ENCODE peak calls at places on chromosomes 6 and 20, in ten cellular contexts. One of them, this sample, is unnamed.

GRCh38 chr6:119273799-119274595 is 75.6 kb downstream of the MAN1A1 start:
- DNase-seq in ascending aorta: no peak
- DNase-seq in HCT116: no peak
- DNase-seq in IMR-90: peak; percentile 88
- DNase-seq in PC-9: no peak
- DNase-seq in astrocyte of the spinal cord: peak; percentile 67
- DNase-seq in spleen: no peak
- DNase-seq in Peyer's patch: no peak
- DNase-seq in colonic mucosa: no peak
- DNase-seq in Caco-2: no peak
- DNase-seq in this sample: peak; percentile 95

GRCh38 chr20:48725589-48725991 is 102.2 kb downstream of the PREX1 start:
- DNase-seq in ascending aorta: no peak
- DNase-seq in HCT116: peak; percentile 21
- DNase-seq in IMR-90: peak; percentile 7
- DNase-seq in PC-9: no peak
- DNase-seq in astrocyte of the spinal cord: no peak
- DNase-seq in spleen: no peak
- DNase-seq in Peyer's patch: no peak
- DNase-seq in colonic mucosa: no peak
- DNase-seq in Caco-2: peak; percentile 74
- DNase-seq in this sample: peak; percentile 42

GRCh38 chr6:110378552-110378951 is 20.4 kb upstream of the METTL24 start:
- DNase-seq in ascending aorta: no peak
- DNase-seq in HCT116: no peak
- DNase-seq in IMR-90: no peak
- DNase-seq in PC-9: no peak
- DNase-seq in astrocyte of the spinal cord: no peak
- DNase-seq in spleen: no peak
- DNase-seq in Peyer's patch: no peak
- DNase-seq in colonic mucosa: no peak
- DNase-seq in Caco-2: no peak
- DNase-seq in this sample: no peak

GRCh38 chr6:114200896-114201295 is 141.9 kb downstream of the HS3ST5 start:
- DNase-seq in ascending aorta: no peak
- DNase-seq in HCT116: no peak
- DNase-seq in IMR-90: no peak
- DNase-seq in PC-9: no peak
- DNase-seq in astrocyte of the spinal cord: no peak
- DNase-seq in spleen: no peak
- DNase-seq in Peyer's patch: no peak
- DNase-seq in colonic mucosa: no peak
- DNase-seq in Caco-2: no peak
- DNase-seq in this sample: no peak

GRCh38 chr6:112979830-112980229 is 632.7 kb downstream of the RFPL4B start:
- DNase-seq in ascending aorta: no peak
- DNase-seq in HCT116: no peak
- DNase-seq in IMR-90: no peak
- DNase-seq in PC-9: peak; percentile 8
- DNase-seq in astrocyte of the spinal cord: peak; percentile 31
- DNase-seq in spleen: no peak
- DNase-seq in Peyer's patch: no peak
- DNase-seq in colonic mucosa: peak; percentile 28
- DNase-seq in Caco-2: no peak
- DNase-seq in this sample: peak; percentile 80

GRCh38 chr6:36544228-36544627 is 3.1 kb downstream of the STK38 start:
- DNase-seq in ascending aorta: no peak
- DNase-seq in HCT116: no peak
- DNase-seq in IMR-90: no peak
- DNase-seq in PC-9: no peak
- DNase-seq in astrocyte of the spinal cord: no peak
- DNase-seq in spleen: no peak
- DNase-seq in Peyer's patch: peak; percentile 75
- DNase-seq in colonic mucosa: peak; percentile 35
- DNase-seq in Caco-2: no peak
- DNase-seq in this sample: peak; percentile 77

GRCh38 chr6:41053056-41053455 is at the start of gene APOBEC2:
- DNase-seq in ascending aorta: no peak
- DNase-seq in HCT116: no peak
- DNase-seq in IMR-90: no peak
- DNase-seq in PC-9: no peak
- DNase-seq in astrocyte of the spinal cord: no peak
- DNase-seq in spleen: no peak
- DNase-seq in Peyer's patch: no peak
- DNase-seq in colonic mucosa: no peak
- DNase-seq in Caco-2: no peak
- DNase-seq in this sample: no peak

GRCh38 chr6:89140347-89141159 is 5.3 kb upstream of the PM20D2 start:
- DNase-seq in ascending aorta: no peak
- DNase-seq in HCT116: no peak
- DNase-seq in IMR-90: peak; percentile 41
- DNase-seq in PC-9: no peak
- DNase-seq in astrocyte of the spinal cord: no peak
- DNase-seq in spleen: no peak
- DNase-seq in Peyer's patch: no peak
- DNase-seq in colonic mucosa: no peak
- DNase-seq in Caco-2: peak; percentile 51
- DNase-seq in this sample: peak; percentile 29

GRCh38 chr20:46606817-46607190 is 44.5 kb downstream of the SLC13A3 start:
- DNase-seq in ascending aorta: no peak
- DNase-seq in HCT116: no peak
- DNase-seq in IMR-90: no peak
- DNase-seq in PC-9: no peak
- DNase-seq in astrocyte of the spinal cord: no peak
- DNase-seq in spleen: no peak
- DNase-seq in Peyer's patch: no peak
- DNase-seq in colonic mucosa: no peak
- DNase-seq in Caco-2: no peak
- DNase-seq in this sample: no peak

GRCh38 chr20:58228484-58229197 is at the start of gene ANKRD60:
- DNase-seq in ascending aorta: peak; percentile 50
- DNase-seq in HCT116: no peak
- DNase-seq in IMR-90: peak; percentile 73
- DNase-seq in PC-9: no peak
- DNase-seq in astrocyte of the spinal cord: peak; percentile 68
- DNase-seq in spleen: no peak
- DNase-seq in Peyer's patch: no peak
- DNase-seq in colonic mucosa: no peak
- DNase-seq in Caco-2: peak; percentile 57
- DNase-seq in this sample: peak; percentile 67

DNA sequence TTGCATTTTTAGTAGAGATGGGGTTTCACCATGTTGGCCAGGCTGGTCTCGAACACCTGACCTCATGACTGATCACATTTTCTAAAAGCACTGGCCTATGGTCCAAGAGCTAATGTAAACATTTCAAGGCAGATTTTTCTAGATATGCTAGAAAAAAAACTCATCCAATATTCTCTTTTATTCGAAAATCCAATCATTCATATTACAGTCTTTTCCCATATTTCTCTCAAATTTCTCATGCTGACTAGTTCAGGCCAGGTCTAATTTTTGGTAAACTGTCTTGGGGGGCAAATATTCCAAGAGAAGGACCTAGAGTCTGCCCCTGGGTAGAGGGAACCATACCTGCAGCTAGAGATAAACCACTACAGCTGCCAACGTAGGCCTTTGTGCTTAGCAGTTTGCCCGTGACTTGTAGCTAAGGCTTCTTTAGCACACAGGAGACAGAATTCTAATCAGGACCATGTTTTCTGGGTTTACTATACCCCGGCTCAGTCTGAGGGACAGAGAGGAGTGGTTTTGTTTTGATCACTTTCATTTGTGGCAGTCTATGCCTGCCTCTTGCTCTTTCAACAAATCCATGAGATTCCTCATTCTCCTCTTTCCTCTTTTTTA is 71.8 kb upstream of the CITED2 start:
- DNase-seq in ascending aorta: no peak
- DNase-seq in HCT116: no peak
- DNase-seq in IMR-90: no peak
- DNase-seq in PC-9: no peak
- DNase-seq in astrocyte of the spinal cord: no peak
- DNase-seq in spleen: no peak
- DNase-seq in Peyer's patch: no peak
- DNase-seq in colonic mucosa: no peak
- DNase-seq in Caco-2: no peak
- DNase-seq in this sample: no peak
- H3K4me3 ChIP-seq in ascending aorta: no peak overlapping the region
- H3K4me3 ChIP-seq in HCT116: no peak overlapping the region
- H3K4me3 ChIP-seq in IMR-90: no peak overlapping the region
- H3K4me3 ChIP-seq in PC-9: no peak overlapping the region
- H3K4me3 ChIP-seq in astrocyte of the spinal cord: no peak overlapping the region
- H3K4me3 ChIP-seq in spleen: no peak overlapping the region
- H3K4me3 ChIP-seq in Peyer's patch: no peak overlapping the region
- H3K4me3 ChIP-seq in colonic mucosa: no peak overlapping the region
- H3K4me3 ChIP-seq in Caco-2: no peak overlapping the region
- H3K4me3 ChIP-seq in this sample: no peak overlapping the region

DNA sequence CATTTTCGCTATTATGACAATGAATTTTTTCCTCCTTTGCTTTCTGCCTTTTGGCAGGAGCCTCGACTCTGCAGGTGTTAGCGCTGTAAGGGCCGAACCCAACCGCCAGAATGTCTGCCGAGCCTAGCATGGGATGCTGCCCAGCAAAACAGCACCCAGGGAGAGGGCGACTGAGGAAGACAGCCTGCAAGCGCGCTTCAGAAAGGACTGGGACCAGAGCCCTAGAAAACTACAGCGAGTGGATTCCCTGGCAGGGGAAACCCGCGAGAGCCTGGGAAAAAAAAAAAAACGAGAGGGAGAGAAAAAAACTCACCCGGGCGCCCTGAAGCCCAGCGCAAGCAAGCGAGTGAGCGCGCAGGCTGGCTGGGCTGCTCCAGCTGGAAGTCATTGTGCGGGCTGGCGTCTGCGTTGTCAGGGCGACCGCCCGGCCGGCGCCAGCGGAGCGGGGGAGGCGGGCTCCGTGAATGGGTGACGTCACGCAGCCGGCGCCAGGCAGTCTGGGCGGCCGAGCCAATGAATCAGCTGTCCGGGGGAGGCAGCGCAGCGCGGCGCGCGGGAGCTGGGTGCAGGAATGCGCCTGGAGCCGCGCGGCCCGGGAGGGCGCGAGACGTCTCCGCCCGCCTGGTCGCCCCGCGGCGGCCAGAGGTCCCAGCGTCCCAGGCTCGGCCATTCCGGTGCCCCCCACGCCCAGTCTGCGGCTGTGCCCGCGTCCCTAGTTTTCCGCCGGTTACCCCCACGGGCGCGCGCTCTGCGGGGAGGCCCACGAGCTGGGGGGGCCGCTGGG is 32.6 kb upstream of the ID4 start:
- DNase-seq in ascending aorta: peak; percentile 98
- DNase-seq in HCT116: peak; percentile 87
- DNase-seq in IMR-90: peak; percentile 96
- DNase-seq in PC-9: peak; percentile 97
- DNase-seq in astrocyte of the spinal cord: peak; percentile 98
- DNase-seq in spleen: peak; percentile 89
- DNase-seq in Peyer's patch: peak; percentile 31
- DNase-seq in colonic mucosa: peak; percentile 94
- DNase-seq in Caco-2: peak; percentile 93
- DNase-seq in this sample: peak; percentile 93
- H3K4me3 ChIP-seq in ascending aorta: peak overlapping the region; percentile 76
- H3K4me3 ChIP-seq in HCT116: peak overlapping the region; percentile 68
- H3K4me3 ChIP-seq in IMR-90: peak overlapping the region; percentile 63
- H3K4me3 ChIP-seq in PC-9: peak overlapping the region; percentile 88
- H3K4me3 ChIP-seq in astrocyte of the spinal cord: peak overlapping the region; percentile 70
- H3K4me3 ChIP-seq in spleen: peak overlapping the region; percentile 23
- H3K4me3 ChIP-seq in Peyer's patch: peak overlapping the region; percentile 26
- H3K4me3 ChIP-seq in colonic mucosa: peak overlapping the region; percentile 49
- H3K4me3 ChIP-seq in Caco-2: peak overlapping the region; percentile 47
- H3K4me3 ChIP-seq in this sample: peak overlapping the region; percentile 68

DNA sequence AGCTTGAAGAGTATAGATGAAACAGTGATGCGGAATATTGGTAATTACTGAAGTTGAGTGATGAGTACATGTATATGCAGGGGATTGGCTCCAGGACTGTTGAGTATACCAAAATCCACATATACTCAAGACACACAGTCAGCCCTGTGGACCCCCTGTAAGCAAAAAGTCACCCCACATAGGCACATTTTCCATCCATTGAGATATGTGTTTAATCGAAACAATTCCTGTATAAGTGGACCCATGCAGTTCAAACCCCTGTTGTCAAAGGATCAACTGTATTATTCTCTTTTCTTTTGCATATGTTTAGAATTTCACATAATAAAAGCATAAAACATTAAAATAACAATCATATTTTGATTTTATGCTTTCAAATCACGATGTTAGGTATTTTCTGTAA is 32.1 kb upstream of the FILIP1 start:
- DNase-seq in ascending aorta: no peak
- DNase-seq in HCT116: no peak
- DNase-seq in IMR-90: no peak
- DNase-seq in PC-9: no peak
- DNase-seq in astrocyte of the spinal cord: no peak
- DNase-seq in spleen: no peak
- DNase-seq in Peyer's patch: no peak
- DNase-seq in colonic mucosa: no peak
- DNase-seq in Caco-2: no peak
- DNase-seq in this sample: no peak
- H3K4me3 ChIP-seq in ascending aorta: no peak overlapping the region
- H3K4me3 ChIP-seq in HCT116: no peak overlapping the region
- H3K4me3 ChIP-seq in IMR-90: no peak overlapping the region
- H3K4me3 ChIP-seq in PC-9: no peak overlapping the region
- H3K4me3 ChIP-seq in astrocyte of the spinal cord: no peak overlapping the region
- H3K4me3 ChIP-seq in spleen: no peak overlapping the region
- H3K4me3 ChIP-seq in Peyer's patch: no peak overlapping the region
- H3K4me3 ChIP-seq in colonic mucosa: no peak overlapping the region
- H3K4me3 ChIP-seq in Caco-2: no peak overlapping the region
- H3K4me3 ChIP-seq in this sample: no peak overlapping the region

GRCh38 chr6:50821431-50822077 is 2.9 kb downstream of the TFAP2B start:
- DNase-seq in ascending aorta: no peak
- DNase-seq in HCT116: no peak
- DNase-seq in IMR-90: no peak
- DNase-seq in PC-9: no peak
- DNase-seq in astrocyte of the spinal cord: no peak
- DNase-seq in spleen: no peak
- DNase-seq in Peyer's patch: no peak
- DNase-seq in colonic mucosa: no peak
- DNase-seq in Caco-2: no peak
- DNase-seq in this sample: no peak

GRCh38 chr6:50820590-50821234 is 2.0 kb downstream of the TFAP2B start:
- DNase-seq in ascending aorta: no peak
- DNase-seq in HCT116: no peak
- DNase-seq in IMR-90: no peak
- DNase-seq in PC-9: no peak
- DNase-seq in astrocyte of the spinal cord: no peak
- DNase-seq in spleen: no peak
- DNase-seq in Peyer's patch: no peak
- DNase-seq in colonic mucosa: no peak
- DNase-seq in Caco-2: no peak
- DNase-seq in this sample: no peak

GRCh38 chr6:50819906-50820589 is 1.4 kb downstream of the TFAP2B start:
- DNase-seq in ascending aorta: no peak
- DNase-seq in HCT116: no peak
- DNase-seq in IMR-90: no peak
- DNase-seq in PC-9: no peak
- DNase-seq in astrocyte of the spinal cord: no peak
- DNase-seq in spleen: no peak
- DNase-seq in Peyer's patch: no peak
- DNase-seq in colonic mucosa: no peak
- DNase-seq in Caco-2: no peak
- DNase-seq in this sample: no peak

GRCh38 chr6:50823130-50823920 is 4.7 kb downstream of the TFAP2B start:
- DNase-seq in ascending aorta: no peak
- DNase-seq in HCT116: no peak
- DNase-seq in IMR-90: no peak
- DNase-seq in PC-9: no peak
- DNase-seq in astrocyte of the spinal cord: no peak
- DNase-seq in spleen: no peak
- DNase-seq in Peyer's patch: no peak
- DNase-seq in colonic mucosa: no peak
- DNase-seq in Caco-2: no peak
- DNase-seq in this sample: no peak

GRCh38 chr6:50822078-50822476 is 3.4 kb downstream of the TFAP2B start:
- DNase-seq in ascending aorta: no peak
- DNase-seq in HCT116: no peak
- DNase-seq in IMR-90: no peak
- DNase-seq in PC-9: no peak
- DNase-seq in astrocyte of the spinal cord: no peak
- DNase-seq in spleen: no peak
- DNase-seq in Peyer's patch: no peak
- DNase-seq in colonic mucosa: no peak
- DNase-seq in Caco-2: no peak
- DNase-seq in this sample: no peak
- H3K4me3 ChIP-seq in ascending aorta: no peak overlapping the region
- H3K4me3 ChIP-seq in HCT116: no peak overlapping the region
- H3K4me3 ChIP-seq in IMR-90: no peak overlapping the region
- H3K4me3 ChIP-seq in PC-9: no peak overlapping the region
- H3K4me3 ChIP-seq in astrocyte of the spinal cord: no peak overlapping the region
- H3K4me3 ChIP-seq in spleen: no peak overlapping the region
- H3K4me3 ChIP-seq in Peyer's patch: no peak overlapping the region
- H3K4me3 ChIP-seq in colonic mucosa: no peak overlapping the region
- H3K4me3 ChIP-seq in Caco-2: no peak overlapping the region
- H3K4me3 ChIP-seq in this sample: no peak overlapping the region

This sample was measured in fibroblast of mammary gland.